ENCODE peak calls at places on chromosomes 3 and 15, in nine cellular contexts. One of them, this sample, is unnamed.

GRCh38 chr15:23035964-23036566 is 3.3 kb downstream of the TUBGCP5 start:
- DNase-seq in choroid plexus epithelial cell: peak; percentile 69
- DNase-seq in cardiac muscle cell: peak; percentile 61
- DNase-seq in right lobe of liver: no peak
- DNase-seq in AG10803: peak; percentile 53
- DNase-seq in foreskin fibroblast: peak; percentile 38
- DNase-seq in AG04450: no peak
- DNase-seq in kidney: no peak
- DNase-seq in ovary: no peak
- DNase-seq in this sample: peak; percentile 55

GRCh38 chr15:67521770-67522568 is 1.0 kb downstream of the C15orf61 start:
- DNase-seq in AG04450: no peak
- DNase-seq in AG10803: peak; percentile 78
- DNase-seq in choroid plexus epithelial cell: peak; percentile 43
- DNase-seq in foreskin fibroblast: no peak
- DNase-seq in right lobe of liver: no peak
- DNase-seq in cardiac muscle cell: peak; percentile 44
- DNase-seq in kidney: no peak
- DNase-seq in ovary: no peak
- DNase-seq in this sample: peak; percentile 72

GRCh38 chr15:47331796-47332480 is 385.4 kb upstream of the SEMA6D start:
- DNase-seq in kidney: no peak
- DNase-seq in AG10803: peak; percentile 50
- DNase-seq in right lobe of liver: no peak
- DNase-seq in foreskin fibroblast: peak; percentile 60
- DNase-seq in ovary: peak; percentile 52
- DNase-seq in choroid plexus epithelial cell: peak; percentile 66
- DNase-seq in cardiac muscle cell: peak; percentile 35
- DNase-seq in AG04450: peak; percentile 49
- DNase-seq in this sample: peak; percentile 66

GRCh38 chr3:99945328-99945995 is 127.8 kb downstream of the CMSS1 start:
- DNase-seq in ovary: no peak
- DNase-seq in AG04450: no peak
- DNase-seq in AG10803: peak; percentile 80
- DNase-seq in foreskin fibroblast: no peak
- DNase-seq in cardiac muscle cell: no peak
- DNase-seq in kidney: no peak
- DNase-seq in choroid plexus epithelial cell: no peak
- DNase-seq in right lobe of liver: no peak
- DNase-seq in this sample: peak; percentile 41

GRCh38 chr3:182370949-182371348 is 422.4 kb upstream of the ATP11B start:
- DNase-seq in cardiac muscle cell: no peak
- DNase-seq in AG04450: no peak
- DNase-seq in foreskin fibroblast: no peak
- DNase-seq in ovary: no peak
- DNase-seq in choroid plexus epithelial cell: no peak
- DNase-seq in AG10803: no peak
- DNase-seq in right lobe of liver: no peak
- DNase-seq in kidney: no peak
- DNase-seq in this sample: no peak

GRCh38 chr15:76327191-76328105 is 9.1 kb upstream of the ISL2 start:
- DNase-seq in foreskin fibroblast: peak; percentile 45
- DNase-seq in choroid plexus epithelial cell: no peak
- DNase-seq in AG04450: no peak
- DNase-seq in right lobe of liver: no peak
- DNase-seq in cardiac muscle cell: no peak
- DNase-seq in AG10803: no peak
- DNase-seq in ovary: no peak
- DNase-seq in kidney: no peak
- DNase-seq in this sample: peak; percentile 28

GRCh38 chr15:43186003-43186353 is 775 bp downstream of the CCNDBP1 start:
- DNase-seq in AG10803: peak; percentile 6
- DNase-seq in cardiac muscle cell: no peak
- DNase-seq in choroid plexus epithelial cell: no peak
- DNase-seq in right lobe of liver: no peak
- DNase-seq in foreskin fibroblast: no peak
- DNase-seq in AG04450: no peak
- DNase-seq in kidney: no peak
- DNase-seq in ovary: no peak
- DNase-seq in this sample: no peak

GRCh38 chr3:68428495-68428894 is 503.9 kb downstream of the TAFA4 start:
- DNase-seq in choroid plexus epithelial cell: no peak
- DNase-seq in right lobe of liver: no peak
- DNase-seq in ovary: no peak
- DNase-seq in foreskin fibroblast: no peak
- DNase-seq in AG10803: no peak
- DNase-seq in AG04450: no peak
- DNase-seq in kidney: no peak
- DNase-seq in cardiac muscle cell: no peak
- DNase-seq in this sample: no peak

GRCh38 chr3:36864180-36865053 is 80.4 kb downstream of the TRANK1 start:
- DNase-seq in right lobe of liver: no peak
- DNase-seq in foreskin fibroblast: no peak
- DNase-seq in AG10803: no peak
- DNase-seq in choroid plexus epithelial cell: no peak
- DNase-seq in AG04450: no peak
- DNase-seq in ovary: no peak
- DNase-seq in kidney: no peak
- DNase-seq in cardiac muscle cell: no peak
- DNase-seq in this sample: no peak

DNA sequence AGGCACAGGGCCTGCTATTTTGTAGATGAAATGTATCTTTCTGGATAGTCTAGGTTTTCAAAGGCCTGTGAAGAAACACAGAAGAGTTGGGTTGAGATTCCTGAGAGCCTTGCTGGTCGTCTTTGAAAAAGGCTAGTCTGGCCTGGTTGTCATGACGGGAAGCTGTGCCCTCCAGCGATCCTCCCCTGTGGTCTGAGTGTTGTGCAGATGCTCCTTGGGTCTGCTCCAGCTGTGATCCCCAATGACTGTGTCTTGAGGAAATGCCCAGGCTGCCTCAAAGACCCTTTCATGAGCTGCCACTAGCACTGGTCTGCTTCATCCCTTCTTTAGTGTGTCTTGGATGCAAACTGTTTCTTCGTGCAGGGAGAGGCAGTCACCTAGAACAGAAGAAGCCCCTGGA is 111.0 kb upstream of the SYNPR start:
- DNase-seq in cardiac muscle cell: no peak
- DNase-seq in AG10803: no peak
- DNase-seq in right lobe of liver: no peak
- DNase-seq in foreskin fibroblast: no peak
- DNase-seq in kidney: no peak
- DNase-seq in ovary: no peak
- DNase-seq in AG04450: no peak
- DNase-seq in choroid plexus epithelial cell: no peak
- DNase-seq in this sample: no peak
- H3K4me3 ChIP-seq in cardiac muscle cell: no peak overlapping the region
- H3K4me3 ChIP-seq in AG10803: no peak overlapping the region
- H3K4me3 ChIP-seq in right lobe of liver: no peak overlapping the region
- H3K4me3 ChIP-seq in foreskin fibroblast: no peak overlapping the region
- H3K4me3 ChIP-seq in kidney: no peak overlapping the region
- H3K4me3 ChIP-seq in ovary: no peak overlapping the region
- H3K4me3 ChIP-seq in AG04450: no peak overlapping the region
- H3K4me3 ChIP-seq in choroid plexus epithelial cell: no peak overlapping the region
- H3K4me3 ChIP-seq in this sample: no peak overlapping the region

GRCh38 chr15:55587321-55588069 is 650 bp downstream of the PYGO1 start:
- DNase-seq in ovary: peak; percentile 70
- DNase-seq in AG04450: no peak
- DNase-seq in kidney: no peak
- DNase-seq in choroid plexus epithelial cell: peak; percentile 51
- DNase-seq in AG10803: peak; percentile 36
- DNase-seq in foreskin fibroblast: peak; percentile 34
- DNase-seq in cardiac muscle cell: peak; percentile 69
- DNase-seq in right lobe of liver: no peak
- DNase-seq in this sample: peak; percentile 47
- TF ChIP-seq CTCF in ovary: no peak
- TF ChIP-seq CTCF in AG04450: no peak
- TF ChIP-seq CTCF in kidney: no peak
- TF ChIP-seq CTCF in choroid plexus epithelial cell: no peak
- TF ChIP-seq CTCF in AG10803: no peak
- TF ChIP-seq CTCF in foreskin fibroblast: no peak
- TF ChIP-seq CTCF in cardiac muscle cell: no peak
- TF ChIP-seq CTCF in right lobe of liver: no peak
- TF ChIP-seq CTCF in this sample: no peak

GRCh38 chr3:56966104-56966503 is 94.4 kb upstream of the SPATA12 start:
- DNase-seq in AG10803: no peak
- DNase-seq in ovary: no peak
- DNase-seq in AG04450: no peak
- DNase-seq in right lobe of liver: no peak
- DNase-seq in kidney: no peak
- DNase-seq in foreskin fibroblast: no peak
- DNase-seq in choroid plexus epithelial cell: no peak
- DNase-seq in cardiac muscle cell: no peak
- DNase-seq in this sample: no peak
- H3K4me3 ChIP-seq in AG10803: no peak overlapping the region
- H3K4me3 ChIP-seq in ovary: no peak overlapping the region
- H3K4me3 ChIP-seq in AG04450: no peak overlapping the region
- H3K4me3 ChIP-seq in right lobe of liver: no peak overlapping the region
- H3K4me3 ChIP-seq in kidney: no peak overlapping the region
- H3K4me3 ChIP-seq in foreskin fibroblast: no peak overlapping the region
- H3K4me3 ChIP-seq in choroid plexus epithelial cell: no peak overlapping the region
- H3K4me3 ChIP-seq in cardiac muscle cell: no peak overlapping the region
- H3K4me3 ChIP-seq in this sample: no peak overlapping the region

DNA sequence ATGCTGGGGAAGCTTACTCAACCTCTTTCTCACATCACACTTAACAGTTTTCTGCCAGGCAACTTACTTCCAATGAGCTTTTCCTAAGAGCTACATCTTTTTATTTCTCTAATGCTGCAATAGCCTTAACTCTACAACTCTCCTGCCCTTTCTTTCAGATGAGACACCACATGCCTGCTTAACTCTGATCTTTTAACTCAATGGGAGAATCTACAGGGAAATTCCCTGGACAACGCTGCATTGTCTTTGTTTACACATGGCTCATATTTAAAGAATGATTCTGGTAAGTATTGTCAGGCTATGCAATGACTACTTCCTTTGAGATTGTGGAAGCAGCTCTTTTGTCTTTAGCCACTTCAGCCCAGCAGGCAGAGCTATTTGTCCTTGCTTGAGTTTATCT is 353.1 kb upstream of the BCHE start:
- DNase-seq in choroid plexus epithelial cell: peak; percentile 2
- DNase-seq in cardiac muscle cell: no peak
- DNase-seq in right lobe of liver: no peak
- DNase-seq in kidney: no peak
- DNase-seq in AG04450: peak; percentile 70
- DNase-seq in ovary: no peak
- DNase-seq in foreskin fibroblast: no peak
- DNase-seq in AG10803: no peak
- DNase-seq in this sample: peak; percentile 48
- TF ChIP-seq CTCF in choroid plexus epithelial cell: no peak
- TF ChIP-seq CTCF in cardiac muscle cell: no peak
- TF ChIP-seq CTCF in right lobe of liver: no peak
- TF ChIP-seq CTCF in kidney: no peak
- TF ChIP-seq CTCF in AG04450: peak; percentile 39
- TF ChIP-seq CTCF in ovary: no peak
- TF ChIP-seq CTCF in foreskin fibroblast: no peak
- TF ChIP-seq CTCF in AG10803: no peak
- TF ChIP-seq CTCF in this sample: no peak

DNA sequence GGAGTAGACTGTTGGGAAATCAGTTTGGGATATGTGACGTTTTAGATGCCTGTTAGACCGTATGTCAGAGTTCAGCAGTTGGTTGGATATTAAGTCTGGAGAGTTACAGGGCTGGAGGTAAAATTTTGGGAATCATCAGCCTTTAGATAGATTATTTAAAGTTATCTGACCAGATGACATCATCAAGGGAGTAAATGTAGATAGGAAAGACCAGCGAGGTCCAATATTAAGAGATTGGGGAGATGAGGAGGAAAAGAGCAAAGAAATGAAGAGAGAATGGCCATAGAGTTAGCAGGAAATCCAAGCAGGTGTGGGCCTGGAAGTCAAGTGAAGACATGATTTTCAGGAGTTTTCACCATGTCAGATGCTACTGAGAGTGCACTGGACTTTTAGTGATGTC is 3.1 kb downstream of the NDUFB4 start:
- DNase-seq in AG04450: no peak
- DNase-seq in right lobe of liver: no peak
- DNase-seq in ovary: no peak
- DNase-seq in AG10803: no peak
- DNase-seq in kidney: no peak
- DNase-seq in foreskin fibroblast: no peak
- DNase-seq in choroid plexus epithelial cell: no peak
- DNase-seq in cardiac muscle cell: no peak
- DNase-seq in this sample: no peak
- H3K4me3 ChIP-seq in AG04450: no peak overlapping the region
- H3K4me3 ChIP-seq in right lobe of liver: no peak overlapping the region
- H3K4me3 ChIP-seq in ovary: no peak overlapping the region
- H3K4me3 ChIP-seq in AG10803: no peak overlapping the region
- H3K4me3 ChIP-seq in kidney: peak overlapping the region; percentile 9
- H3K4me3 ChIP-seq in foreskin fibroblast: no peak overlapping the region
- H3K4me3 ChIP-seq in choroid plexus epithelial cell: no peak overlapping the region
- H3K4me3 ChIP-seq in cardiac muscle cell: no peak overlapping the region
- H3K4me3 ChIP-seq in this sample: no peak overlapping the region

DNA sequence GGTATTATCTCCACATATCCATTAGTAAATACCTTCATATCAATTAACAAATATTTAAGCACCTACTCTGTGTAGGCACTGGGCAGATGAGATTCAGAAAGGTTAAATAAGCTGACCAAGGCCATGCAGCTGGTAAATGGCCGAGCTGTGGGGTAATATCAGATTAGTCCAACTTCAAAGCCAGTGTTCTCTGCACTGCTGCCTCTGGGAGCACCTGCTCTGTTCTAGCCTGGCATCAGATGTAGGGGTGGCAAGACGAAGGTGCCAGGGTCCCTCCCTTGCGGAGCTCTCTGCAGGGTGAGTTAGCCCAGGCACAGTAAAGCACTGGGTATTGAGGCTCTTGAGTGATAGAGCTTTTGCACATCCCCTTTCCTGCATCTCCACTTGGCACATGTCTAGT is 5.5 kb downstream of the TATDN2 start:
- DNase-seq in AG10803: no peak
- DNase-seq in foreskin fibroblast: no peak
- DNase-seq in cardiac muscle cell: no peak
- DNase-seq in AG04450: no peak
- DNase-seq in kidney: peak; percentile 5
- DNase-seq in choroid plexus epithelial cell: no peak
- DNase-seq in right lobe of liver: no peak
- DNase-seq in ovary: no peak
- DNase-seq in this sample: no peak
- TF ChIP-seq CTCF in AG10803: no peak
- TF ChIP-seq CTCF in foreskin fibroblast: no peak
- TF ChIP-seq CTCF in cardiac muscle cell: no peak
- TF ChIP-seq CTCF in AG04450: no peak
- TF ChIP-seq CTCF in kidney: no peak
- TF ChIP-seq CTCF in choroid plexus epithelial cell: no peak
- TF ChIP-seq CTCF in right lobe of liver: no peak
- TF ChIP-seq CTCF in ovary: no peak
- TF ChIP-seq CTCF in this sample: no peak